ENCODE peak calls at places on chromosomes 6 and 20, in seven cellular contexts. One of them, this sample, is unnamed.

GRCh38 chr6:130676077-130676772 is 151.0 kb upstream of the SMLR1 start:
- DNase-seq in A673: peak
- DNase-seq in lower lobe of right lung: no peak
- DNase-seq in H54: no peak
- DNase-seq in left lobe of liver: no peak
- DNase-seq in CD8-positive, alpha-beta T cell: no peak
- DNase-seq in cerebellum: no peak
- DNase-seq in this sample: no peak

GRCh38 chr6:56644366-56644765 is 1.7 kb upstream of the DST start:
- DNase-seq in H54: no peak
- DNase-seq in lower lobe of right lung: no peak
- DNase-seq in A673: no peak
- DNase-seq in left lobe of liver: no peak
- DNase-seq in cerebellum: no peak
- DNase-seq in CD8-positive, alpha-beta T cell: no peak
- DNase-seq in this sample: no peak

GRCh38 chr6:25277857-25278256 is 1.3 kb upstream of the CARMIL1 start:
- DNase-seq in cerebellum: no peak
- DNase-seq in CD8-positive, alpha-beta T cell: no peak
- DNase-seq in lower lobe of right lung: no peak
- DNase-seq in H54: no peak
- DNase-seq in left lobe of liver: no peak
- DNase-seq in A673: no peak
- DNase-seq in this sample: no peak

GRCh38 chr6:33192671-33193602 is 670 bp upstream of the COL11A2 start:
- DNase-seq in left lobe of liver: no peak
- DNase-seq in A673: no peak
- DNase-seq in lower lobe of right lung: no peak
- DNase-seq in CD8-positive, alpha-beta T cell: peak
- DNase-seq in H54: no peak
- DNase-seq in cerebellum: peak
- DNase-seq in this sample: no peak

GRCh38 chr20:61173966-61174725 is 77.9 kb upstream of the CDH4 start:
- DNase-seq in lower lobe of right lung: no peak
- DNase-seq in A673: no peak
- DNase-seq in H54: no peak
- DNase-seq in CD8-positive, alpha-beta T cell: no peak
- DNase-seq in cerebellum: no peak
- DNase-seq in left lobe of liver: no peak
- DNase-seq in this sample: no peak

GRCh38 chr6:153437193-153437592 is 306.1 kb upstream of the RGS17 start:
- DNase-seq in cerebellum: no peak
- DNase-seq in CD8-positive, alpha-beta T cell: no peak
- DNase-seq in H54: no peak
- DNase-seq in left lobe of liver: no peak
- DNase-seq in A673: peak
- DNase-seq in lower lobe of right lung: no peak
- DNase-seq in this sample: no peak

GRCh38 chr6:34953084-34954025 is 64.3 kb downstream of the ANKS1A start:
- DNase-seq in H54: peak
- DNase-seq in CD8-positive, alpha-beta T cell: no peak
- DNase-seq in lower lobe of right lung: no peak
- DNase-seq in left lobe of liver: no peak
- DNase-seq in cerebellum: no peak
- DNase-seq in A673: no peak
- DNase-seq in this sample: no peak

GRCh38 chr20:17787816-17788215 is 88.0 kb downstream of the BANF2 start:
- DNase-seq in lower lobe of right lung: no peak
- DNase-seq in H54: no peak
- DNase-seq in CD8-positive, alpha-beta T cell: no peak
- DNase-seq in left lobe of liver: no peak
- DNase-seq in A673: no peak
- DNase-seq in cerebellum: no peak
- DNase-seq in this sample: no peak